ENCODE peak calls at places on chromosome 2, in six cellular contexts. E, Z, H, N, R and O are unnamed samples.

GRCh38 chr2:103355287-103355686 is 593.5 kb downstream of the TMEM182 start:
- DNase-seq in E (no peak), Z (no peak), H (no peak), N (no peak), R (no peak), O (no peak)

GRCh38 chr2:71690876-71691275 is 237.5 kb downstream of the DYSF start:
- DNase-seq in E (no peak), Z (no peak), H (no peak), N (no peak), R (no peak), O (no peak)

GRCh38 chr2:159035790-159036411 is 67.5 kb downstream of the TANC1 start:
- DNase-seq in E (peak; percentile 65), Z (peak; percentile 46), H (peak; percentile 2), N (peak; percentile 86), R (no peak), O (no peak)

GRCh38 chr2:70686577-70687460 is 81.2 kb downstream of the ADD2 start:
- DNase-seq in E (no peak), Z (no peak), H (peak; percentile 3), N (peak; percentile 30), R (peak; percentile 20), O (peak; percentile 29)

GRCh38 chr2:130864830-130865229 is 28.1 kb downstream of the ARHGEF4 start:
- DNase-seq in E (peak; percentile 42), Z (peak; percentile 37), H (peak; percentile 31), N (peak; percentile 93), R (peak; percentile 48), O (no peak)

GRCh38 chr2:239327536-239328305 is 73.1 kb downstream of the HDAC4 start:
- DNase-seq in E (no peak), Z (no peak), H (no peak), N (no peak), R (no peak), O (no peak)

GRCh38 chr2:136065384-136065783 is 52.6 kb downstream of the CXCR4 start:
- DNase-seq in E (no peak), Z (no peak), H (no peak), N (no peak), R (no peak), O (no peak)

GRCh38 chr2:33788044-33788443 is 188.9 kb upstream of the FAM98A start:
- DNase-seq in E (no peak), Z (no peak), H (no peak), N (no peak), R (no peak), O (no peak)

GRCh38 chr2:172103471-172104292 is 982 bp upstream of the DLX2 start:
- DNase-seq in E (peak; percentile 91), Z (peak; percentile 82), H (peak; percentile 76), N (peak; percentile 75), R (peak; percentile 73), O (no peak)

GRCh38 chr2:196229013-196229412 is 57.6 kb upstream of the STK17B start:
- DNase-seq in E (no peak), Z (no peak), H (no peak), N (no peak), R (no peak), O (no peak)

GRCh38 chr2:74715880-74716279 is 61.8 kb downstream of the SEMA4F start:
- DNase-seq in E (no peak), Z (no peak), H (no peak), N (no peak), R (no peak), O (no peak)

GRCh38 chr2:122072666-122073065 is 317.2 kb downstream of the TSN start:
- DNase-seq in E (no peak), Z (no peak), H (no peak), N (no peak), R (no peak), O (no peak)

GRCh38 chr2:168470188-168470879 is 14.3 kb downstream of the CERS6 start:
- DNase-seq in E (no peak), Z (no peak), H (no peak), N (no peak), R (no peak), O (no peak)

GRCh38 chr2:660477-661214 is 16.6 kb downstream of the TMEM18 start:
- DNase-seq in E (no peak), Z (no peak), H (no peak), N (no peak), R (no peak), O (no peak)

GRCh38 chr2:235542728-235543125 is 48.9 kb downstream of the AGAP1 start:
- DNase-seq in E (peak; percentile 80), Z (no peak), H (no peak), N (no peak), R (no peak), O (no peak)

GRCh38 chr2:174518397-174518796 is 31.6 kb upstream of the GPR155 start:
- DNase-seq in E (no peak), Z (no peak), H (no peak), N (no peak), R (no peak), O (no peak)

GRCh38 chr2:239035361-239035814 is 187.5 kb downstream of the TWIST2 start:
- DNase-seq in E (peak; percentile 58), Z (peak; percentile 40), H (peak; percentile 35), N (no peak), R (peak; percentile 51), O (peak; percentile 69)

GRCh38 chr2:55843096-55843991 is 80.2 kb downstream of the EFEMP1 start:
- DNase-seq in E (peak; percentile 70), Z (peak; percentile 49), H (no peak), N (peak; percentile 92), R (no peak), O (no peak)

GRCh38 chr2:39875182-39875913 is 96.3 kb upstream of the THUMPD2 start:
- DNase-seq in E (peak; percentile 22), Z (peak; percentile 32), H (no peak), N (peak; percentile 81), R (peak; percentile 26), O (no peak)

GRCh38 chr2:24972315-24972958 is 682 bp upstream of the DNAJC27 start:
- DNase-seq in E (peak; percentile 50), Z (no peak), H (peak; percentile 58), N (peak; percentile 34), R (peak; percentile 37), O (peak; percentile 21)

GRCh38 chr2:45575881-45576280 is 35.2 kb downstream of the SRBD1 start:
- DNase-seq in E (no peak), Z (no peak), H (no peak), N (no peak), R (no peak), O (no peak)

GRCh38 chr2:240586919-240587800 is 626 bp downstream of the CAPN10 start:
- DNase-seq in E (peak; percentile 72), Z (peak; percentile 64), H (peak; percentile 64), N (peak; percentile 38), R (peak; percentile 36), O (peak; percentile 43)

GRCh38 chr2:8148260-8148880 is 533.5 kb upstream of the ID2 start:
- DNase-seq in E (peak; percentile 70), Z (no peak), H (no peak), N (peak; percentile 63), R (no peak), O (no peak)

GRCh38 chr2:176081451-176081992 is 2.2 kb downstream of the EVX2 start:
- DNase-seq in E (no peak), Z (no peak), H (no peak), N (no peak), R (no peak), O (no peak)

GRCh38 chr2:80365762-80366161 is 61.2 kb upstream of the LRRTM1 start:
- DNase-seq in E (no peak), Z (no peak), H (peak; percentile 6), N (no peak), R (no peak), O (no peak)

GRCh38 chr2:121151311-121152109 is 133.5 kb downstream of the TFCP2L1 start:
- DNase-seq in E (peak; percentile 92), Z (peak; percentile 82), H (no peak), N (peak; percentile 72), R (no peak), O (no peak)

GRCh38 chr2:119744335-119744939 is 15.3 kb upstream of the PTPN4 start:
- DNase-seq in E (no peak), Z (peak; percentile 78), H (no peak), N (peak; percentile 90), R (no peak), O (no peak)

GRCh38 chr2:61443342-61444041 is 27.4 kb downstream of the USP34 start:
- DNase-seq in E (no peak), Z (no peak), H (peak; percentile 79), N (no peak), R (no peak), O (no peak)

GRCh38 chr2:19140463-19141208 is 217.8 kb downstream of the OSR1 start:
- DNase-seq in E (no peak), Z (peak; percentile 69), H (no peak), N (peak; percentile 78), R (no peak), O (no peak)

DNA sequence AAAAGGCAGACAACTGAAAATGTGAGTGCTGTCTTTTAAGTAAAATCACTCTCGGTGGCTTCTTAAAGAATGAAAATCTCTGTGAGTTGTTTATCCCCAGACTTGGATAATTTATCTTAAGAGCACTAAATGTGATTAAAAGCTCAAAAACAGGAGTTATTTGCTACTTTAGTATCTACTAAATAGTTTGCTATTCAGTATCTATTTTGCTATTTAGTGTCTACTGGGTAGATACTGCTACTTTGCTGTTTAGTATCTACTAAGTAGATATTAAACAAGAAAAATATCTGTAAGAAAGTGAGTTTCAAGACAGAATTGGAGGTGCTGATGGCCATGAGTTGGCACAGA is 1.4 kb upstream of the KCNG3 start:
- DNase-seq in E (no peak), Z (no peak), H (no peak), N (no peak), R (no peak), O (no peak)
- H3K4me3 ChIP-seq in E (peak overlapping the region; percentile 53), Z (no peak overlapping the region), H (peak overlapping the region; percentile 72), N (no peak overlapping the region), R (peak overlapping the region; percentile 72), O (peak overlapping the region; percentile 68)

DNA sequence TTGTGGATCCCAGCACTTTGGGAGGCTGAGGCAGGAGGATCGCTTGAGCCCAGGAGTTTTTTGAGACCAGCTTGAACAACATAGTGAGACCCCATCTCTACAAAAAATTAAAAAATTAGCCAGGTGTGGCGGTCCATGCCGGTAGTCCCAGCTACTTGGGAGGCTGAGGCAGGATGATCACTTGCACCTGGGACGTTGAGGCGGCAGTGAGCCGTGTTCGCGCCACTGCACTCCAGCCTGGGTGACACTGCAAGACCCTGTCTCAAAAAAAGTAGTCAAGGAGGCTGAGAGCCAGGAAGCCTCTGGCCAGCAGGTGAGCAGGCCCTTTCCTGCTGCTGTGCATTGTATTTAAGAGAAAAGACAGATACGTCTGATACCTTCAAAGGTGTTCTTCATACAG is 11.1 kb upstream of the PROC start:
- DNase-seq in E (no peak), Z (no peak), H (no peak), N (no peak), R (no peak), O (no peak)
- H3K27ac ChIP-seq in E (no peak overlapping the region), Z (no peak overlapping the region), H (no peak overlapping the region), N (no peak overlapping the region), R (peak overlapping the region; percentile 92), O (no peak overlapping the region)

GRCh38 chr2:155815851-155816250 is 516.7 kb downstream of the NR4A2 start:
- DNase-seq in E (peak; percentile 22), Z (no peak), H (peak; percentile 29), N (peak; percentile 22), R (no peak), O (no peak)
- TF ChIP-seq CTCF in E (no peak), Z (no peak), H (peak; percentile 72), N (peak; percentile 18), R (no peak), O (peak; percentile 72)

DNA sequence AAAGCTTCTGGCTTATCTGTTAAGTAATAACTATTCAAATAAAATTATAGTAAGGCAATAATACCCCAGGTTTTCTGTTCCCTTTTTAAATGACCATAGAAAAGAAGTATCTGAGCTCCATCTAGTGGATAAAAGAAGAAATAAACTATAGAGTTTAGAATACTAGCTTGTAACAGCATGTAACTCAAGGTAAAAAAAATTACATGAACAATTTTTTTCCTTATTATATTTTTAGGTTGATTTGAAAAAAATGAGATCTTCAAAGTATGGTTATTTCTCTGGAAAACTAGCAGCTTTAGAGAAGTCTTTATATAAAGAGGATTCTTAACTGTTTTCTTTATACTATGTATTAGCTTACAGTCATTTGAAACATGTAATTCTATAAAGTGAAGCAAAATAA is 58.1 kb downstream of the NCKAP1 start:
- DNase-seq in E (no peak), Z (no peak), H (peak; percentile 76), N (peak; percentile 12), R (no peak), O (no peak)
- H3K4me3 ChIP-seq in E (no peak overlapping the region), Z (no peak overlapping the region), H (no peak overlapping the region), N (no peak overlapping the region), R (no peak overlapping the region), O (no peak overlapping the region)